ENCODE peak calls at places on chromosomes 6 and 20, in seven cellular contexts. One of them, this sample, is unnamed.

GRCh38 chr6:130676077-130676772 is 151.0 kb upstream of the SMLR1 start:
- DNase-seq in fibroblast of mammary gland: no peak
- DNase-seq in adrenal gland: no peak
- DNase-seq in fibroblast of lung: peak
- DNase-seq in stomach: no peak
- DNase-seq in CD8-positive, alpha-beta T cell: no peak
- DNase-seq in HFF-Myc: no peak
- DNase-seq in this sample: no peak

GRCh38 chr6:37452522-37452921 is 19.5 kb downstream of the CMTR1 start:
- DNase-seq in CD8-positive, alpha-beta T cell: no peak
- DNase-seq in fibroblast of lung: no peak
- DNase-seq in adrenal gland: no peak
- DNase-seq in HFF-Myc: no peak
- DNase-seq in fibroblast of mammary gland: no peak
- DNase-seq in stomach: no peak
- DNase-seq in this sample: no peak

GRCh38 chr20:32564921-32565734 is 20.0 kb downstream of the NOL4L start:
- DNase-seq in stomach: no peak
- DNase-seq in HFF-Myc: no peak
- DNase-seq in CD8-positive, alpha-beta T cell: no peak
- DNase-seq in fibroblast of lung: no peak
- DNase-seq in adrenal gland: peak
- DNase-seq in fibroblast of mammary gland: no peak
- DNase-seq in this sample: no peak

GRCh38 chr6:43367245-43367984 is 2.0 kb downstream of the ZNF318 start:
- DNase-seq in HFF-Myc: no peak
- DNase-seq in CD8-positive, alpha-beta T cell: no peak
- DNase-seq in stomach: no peak
- DNase-seq in fibroblast of mammary gland: no peak
- DNase-seq in adrenal gland: no peak
- DNase-seq in fibroblast of lung: no peak
- DNase-seq in this sample: no peak

GRCh38 chr6:106442351-106442750 is 81.8 kb downstream of the CRYBG1 start:
- DNase-seq in CD8-positive, alpha-beta T cell: no peak
- DNase-seq in stomach: no peak
- DNase-seq in HFF-Myc: no peak
- DNase-seq in fibroblast of mammary gland: no peak
- DNase-seq in fibroblast of lung: no peak
- DNase-seq in adrenal gland: no peak
- DNase-seq in this sample: no peak

GRCh38 chr6:144343736-144344428 is 58.7 kb downstream of the UTRN start:
- DNase-seq in CD8-positive, alpha-beta T cell: no peak
- DNase-seq in HFF-Myc: no peak
- DNase-seq in stomach: peak
- DNase-seq in fibroblast of mammary gland: no peak
- DNase-seq in adrenal gland: no peak
- DNase-seq in fibroblast of lung: no peak
- DNase-seq in this sample: no peak

GRCh38 chr6:106692112-106692822 is 62.9 kb downstream of the QRSL1 start:
- DNase-seq in HFF-Myc: no peak
- DNase-seq in fibroblast of mammary gland: peak
- DNase-seq in stomach: peak
- DNase-seq in CD8-positive, alpha-beta T cell: no peak
- DNase-seq in fibroblast of lung: peak
- DNase-seq in adrenal gland: peak
- DNase-seq in this sample: peak

GRCh38 chr20:17765584-17765983 is 65.8 kb downstream of the BANF2 start:
- DNase-seq in HFF-Myc: no peak
- DNase-seq in stomach: no peak
- DNase-seq in fibroblast of mammary gland: no peak
- DNase-seq in CD8-positive, alpha-beta T cell: no peak
- DNase-seq in fibroblast of lung: no peak
- DNase-seq in adrenal gland: no peak
- DNase-seq in this sample: no peak

GRCh38 chr20:23640873-23641667 is 3.3 kb upstream of the CST3 start:
- DNase-seq in CD8-positive, alpha-beta T cell: no peak
- DNase-seq in adrenal gland: no peak
- DNase-seq in fibroblast of lung: no peak
- DNase-seq in HFF-Myc: no peak
- DNase-seq in fibroblast of mammary gland: no peak
- DNase-seq in stomach: no peak
- DNase-seq in this sample: no peak

GRCh38 chr20:36830791-36831691 is 44.9 kb upstream of the TLDC2 start:
- DNase-seq in CD8-positive, alpha-beta T cell: no peak
- DNase-seq in fibroblast of lung: peak
- DNase-seq in adrenal gland: peak
- DNase-seq in fibroblast of mammary gland: peak
- DNase-seq in HFF-Myc: no peak
- DNase-seq in stomach: no peak
- DNase-seq in this sample: peak
- TF ChIP-seq CTCF in CD8-positive, alpha-beta T cell: no peak
- TF ChIP-seq CTCF in fibroblast of lung: peak
- TF ChIP-seq CTCF in adrenal gland: peak
- TF ChIP-seq CTCF in fibroblast of mammary gland: peak
- TF ChIP-seq CTCF in HFF-Myc: peak
- TF ChIP-seq CTCF in stomach: no peak
- TF ChIP-seq CTCF in this sample: peak

DNA sequence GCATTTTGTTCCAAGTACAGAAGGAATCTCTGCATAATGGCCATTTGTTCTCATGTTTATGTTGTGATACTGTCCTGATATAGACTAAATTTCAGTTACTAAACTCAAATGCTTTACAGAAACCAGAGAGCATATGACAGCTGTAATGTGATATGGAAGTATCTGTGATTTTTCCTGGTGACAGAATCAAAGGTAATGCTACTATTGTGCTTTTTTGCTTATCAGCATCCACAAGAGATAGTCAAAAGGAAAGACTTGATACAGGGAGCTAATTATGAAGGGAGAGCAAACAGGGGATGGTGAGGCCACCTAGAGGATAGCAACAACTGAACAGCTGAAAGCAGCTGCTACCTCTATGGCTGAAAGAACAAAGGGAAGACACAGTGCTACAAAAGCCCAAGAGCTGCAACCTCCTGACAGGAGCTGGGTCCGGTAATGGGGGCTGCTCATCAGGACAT is 181.4 kb downstream of the PHF3 start:
- DNase-seq in HFF-Myc: no peak
- DNase-seq in CD8-positive, alpha-beta T cell: no peak
- DNase-seq in adrenal gland: no peak
- DNase-seq in stomach: no peak
- DNase-seq in fibroblast of mammary gland: peak
- DNase-seq in fibroblast of lung: no peak
- DNase-seq in this sample: no peak
- TF ChIP-seq CTCF in HFF-Myc: peak
- TF ChIP-seq CTCF in CD8-positive, alpha-beta T cell: no peak
- TF ChIP-seq CTCF in adrenal gland: no peak
- TF ChIP-seq CTCF in stomach: no peak
- TF ChIP-seq CTCF in fibroblast of mammary gland: peak
- TF ChIP-seq CTCF in fibroblast of lung: peak
- TF ChIP-seq CTCF in this sample: peak

GRCh38 chr6:45376310-45377040 is 1.3 kb downstream of the SUPT3H start:
- DNase-seq in HFF-Myc: no peak
- DNase-seq in adrenal gland: no peak
- DNase-seq in fibroblast of mammary gland: peak
- DNase-seq in stomach: no peak
- DNase-seq in fibroblast of lung: peak
- DNase-seq in CD8-positive, alpha-beta T cell: no peak
- DNase-seq in this sample: no peak

GRCh38 chr6:45378324-45378926 is 691 bp upstream of the SUPT3H start:
- DNase-seq in fibroblast of mammary gland: no peak
- DNase-seq in fibroblast of lung: no peak
- DNase-seq in CD8-positive, alpha-beta T cell: no peak
- DNase-seq in adrenal gland: no peak
- DNase-seq in stomach: peak
- DNase-seq in HFF-Myc: no peak
- DNase-seq in this sample: no peak

GRCh38 chr6:45377555-45378323 is at the start of gene SUPT3H:
- DNase-seq in fibroblast of mammary gland: peak
- DNase-seq in CD8-positive, alpha-beta T cell: peak
- DNase-seq in stomach: peak
- DNase-seq in fibroblast of lung: peak
- DNase-seq in HFF-Myc: peak
- DNase-seq in adrenal gland: peak
- DNase-seq in this sample: peak

GRCh38 chr6:45375449-45375848 is 2.3 kb downstream of the SUPT3H start:
- DNase-seq in stomach: no peak
- DNase-seq in fibroblast of mammary gland: peak
- DNase-seq in HFF-Myc: no peak
- DNase-seq in adrenal gland: peak
- DNase-seq in fibroblast of lung: peak
- DNase-seq in CD8-positive, alpha-beta T cell: no peak
- DNase-seq in this sample: no peak

GRCh38 chr6:45377041-45377554 is 636 bp downstream of the SUPT3H start:
- DNase-seq in fibroblast of mammary gland: peak
- DNase-seq in fibroblast of lung: peak
- DNase-seq in stomach: no peak
- DNase-seq in HFF-Myc: no peak
- DNase-seq in CD8-positive, alpha-beta T cell: no peak
- DNase-seq in adrenal gland: peak
- DNase-seq in this sample: no peak
- TF ChIP-seq CTCF in fibroblast of mammary gland: no peak
- TF ChIP-seq CTCF in fibroblast of lung: no peak
- TF ChIP-seq CTCF in stomach: no peak
- TF ChIP-seq CTCF in HFF-Myc: no peak
- TF ChIP-seq CTCF in CD8-positive, alpha-beta T cell: no peak
- TF ChIP-seq CTCF in adrenal gland: no peak
- TF ChIP-seq CTCF in this sample: no peak

DNA sequence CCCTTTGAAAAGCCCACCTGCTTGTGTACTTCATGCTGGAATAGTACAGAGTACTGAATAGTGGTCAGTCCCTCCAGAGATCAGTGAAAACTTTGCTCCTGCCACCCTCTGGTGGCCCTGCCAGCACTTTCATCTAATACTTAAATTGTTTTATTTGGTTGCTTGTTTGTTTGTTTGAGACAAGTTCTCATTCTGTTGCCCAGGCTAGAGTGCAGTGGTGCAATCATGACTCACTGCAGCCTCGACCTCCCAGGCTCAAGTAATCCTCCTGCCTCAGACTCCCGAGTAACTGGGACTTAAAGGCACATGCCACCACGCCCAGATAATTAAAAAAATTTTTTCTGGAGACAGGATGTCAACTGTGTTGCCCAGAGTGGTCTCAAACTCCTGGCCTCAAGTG is 9.1 kb downstream of the FAM83D start:
- DNase-seq in CD8-positive, alpha-beta T cell: no peak
- DNase-seq in fibroblast of mammary gland: peak
- DNase-seq in HFF-Myc: no peak
- DNase-seq in adrenal gland: no peak
- DNase-seq in fibroblast of lung: peak
- DNase-seq in stomach: no peak
- DNase-seq in this sample: no peak
- TF ChIP-seq CTCF in CD8-positive, alpha-beta T cell: no peak
- TF ChIP-seq CTCF in fibroblast of mammary gland: peak
- TF ChIP-seq CTCF in HFF-Myc: peak
- TF ChIP-seq CTCF in adrenal gland: no peak
- TF ChIP-seq CTCF in fibroblast of lung: peak
- TF ChIP-seq CTCF in stomach: no peak
- TF ChIP-seq CTCF in this sample: peak

GRCh38 chr20:2663887-2664719 is at the start of gene IDH3B:
- DNase-seq in fibroblast of mammary gland: peak
- DNase-seq in stomach: peak
- DNase-seq in CD8-positive, alpha-beta T cell: peak
- DNase-seq in fibroblast of lung: peak
- DNase-seq in HFF-Myc: peak
- DNase-seq in adrenal gland: peak
- DNase-seq in this sample: peak
- TF ChIP-seq CTCF in fibroblast of mammary gland: no peak
- TF ChIP-seq CTCF in stomach: no peak
- TF ChIP-seq CTCF in CD8-positive, alpha-beta T cell: no peak
- TF ChIP-seq CTCF in fibroblast of lung: no peak
- TF ChIP-seq CTCF in HFF-Myc: no peak
- TF ChIP-seq CTCF in adrenal gland: no peak
- TF ChIP-seq CTCF in this sample: no peak

GRCh38 chr6:524803-525202 is 132.1 kb downstream of the HUS1B start:
- DNase-seq in CD8-positive, alpha-beta T cell: no peak
- DNase-seq in HFF-Myc: no peak
- DNase-seq in fibroblast of lung: no peak
- DNase-seq in fibroblast of mammary gland: no peak
- DNase-seq in stomach: no peak
- DNase-seq in adrenal gland: no peak
- DNase-seq in this sample: no peak
- TF ChIP-seq CTCF in CD8-positive, alpha-beta T cell: no peak
- TF ChIP-seq CTCF in HFF-Myc: no peak
- TF ChIP-seq CTCF in fibroblast of lung: no peak
- TF ChIP-seq CTCF in fibroblast of mammary gland: no peak
- TF ChIP-seq CTCF in stomach: no peak
- TF ChIP-seq CTCF in adrenal gland: no peak
- TF ChIP-seq CTCF in this sample: no peak